ENCODE peak calls at places on chromosomes 5 and 9, in four cellular contexts. L is tibial nerve, W is cardiac muscle cell, P is aorta. O is an unnamed sample.

GRCh38 chr5:67493676-67494075 is 297.1 kb upstream of the CD180 start:
- DNase-seq in W (peak), P (no peak), L (no peak), O (peak)

GRCh38 chr9:38707885-38708640 is 11.9 kb downstream of the FAM240B start:
- DNase-seq in W (no peak), L (no peak), P (no peak), O (no peak)

GRCh38 chr5:40066616-40067015 is 613.1 kb upstream of the PTGER4 start:
- DNase-seq in W (no peak), P (no peak), L (no peak), O (no peak)

GRCh38 chr5:124735169-124735858 is 11.1 kb downstream of the ZNF608 start:
- DNase-seq in P (no peak), W (peak), L (peak), O (no peak)

GRCh38 chr9:99257723-99258364 is 35.8 kb downstream of the SEC61B start:
- DNase-seq in L (no peak), P (no peak), W (no peak), O (no peak)

GRCh38 chr9:76887951-76888350 is 18.0 kb downstream of the PRUNE2 start:
- DNase-seq in W (no peak), P (no peak), L (no peak), O (no peak)

GRCh38 chr5:94463739-94464138 is 154.7 kb downstream of the KIAA0825 start:
- DNase-seq in L (no peak), P (no peak), W (peak), O (no peak)

GRCh38 chr9:98860871-98861293 is 53.4 kb downstream of the GALNT12 start:
- DNase-seq in W (peak), P (peak), L (peak), O (no peak)

GRCh38 chr9:93598647-93599241 is 22.4 kb downstream of the PHF2 start:
- DNase-seq in P (peak), L (no peak), W (no peak), O (no peak)

GRCh38 chr5:52682492-52682891 is 105.2 kb upstream of the ITGA1 start:
- DNase-seq in L (no peak), W (no peak), P (no peak), O (no peak)

GRCh38 chr9:126982215-126983002 is 67.8 kb downstream of the RALGPS1 start:
- DNase-seq in W (no peak), L (no peak), P (no peak), O (no peak)

GRCh38 chr9:136006169-136006568 is 45.0 kb upstream of the UBAC1 start:
- DNase-seq in P (no peak), W (no peak), L (no peak), O (no peak)

GRCh38 chr9:136002886-136003285 is 41.7 kb upstream of the UBAC1 start:
- DNase-seq in P (no peak), W (no peak), L (no peak), O (no peak)

GRCh38 chr9:136003356-136004218 is 42.4 kb upstream of the UBAC1 start:
- DNase-seq in P (no peak), W (no peak), L (no peak), O (no peak)

GRCh38 chr9:136004219-136004618 is 43.0 kb upstream of the UBAC1 start:
- DNase-seq in W (no peak), L (no peak), P (no peak), O (no peak)

DNA sequence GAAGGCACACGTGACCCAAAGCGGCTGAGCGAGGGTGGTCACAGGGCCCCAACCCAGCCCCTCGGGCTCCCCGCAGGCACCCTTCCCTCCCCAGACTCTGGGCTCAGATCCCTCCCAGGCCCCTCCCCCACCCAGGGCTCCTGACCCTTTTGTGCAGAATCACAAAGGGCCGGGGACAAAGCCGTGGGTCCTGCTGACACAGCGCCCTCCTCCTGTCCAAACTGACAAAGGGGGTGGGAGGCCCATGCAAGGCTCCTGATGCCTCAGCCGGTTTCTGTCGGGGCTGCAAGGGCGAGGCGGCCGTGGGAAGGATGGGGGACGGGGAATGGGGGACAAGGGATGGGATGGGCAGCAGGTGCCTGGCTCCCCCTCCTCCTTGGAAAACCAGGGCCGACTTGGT is 43.5 kb upstream of the UBAC1 start:
- DNase-seq in L (no peak), P (no peak), W (no peak), O (no peak)
- H3K27ac ChIP-seq in L (no peak), P (no peak), W (no peak), O (no peak)

GRCh38 chr9:101029300-101030021 is 934 bp downstream of the PLPPR1 start:
- DNase-seq in W (no peak), L (no peak), P (no peak), O (no peak)
- H3K27ac ChIP-seq in W (no peak), L (no peak), P (no peak), O (peak)

DNA sequence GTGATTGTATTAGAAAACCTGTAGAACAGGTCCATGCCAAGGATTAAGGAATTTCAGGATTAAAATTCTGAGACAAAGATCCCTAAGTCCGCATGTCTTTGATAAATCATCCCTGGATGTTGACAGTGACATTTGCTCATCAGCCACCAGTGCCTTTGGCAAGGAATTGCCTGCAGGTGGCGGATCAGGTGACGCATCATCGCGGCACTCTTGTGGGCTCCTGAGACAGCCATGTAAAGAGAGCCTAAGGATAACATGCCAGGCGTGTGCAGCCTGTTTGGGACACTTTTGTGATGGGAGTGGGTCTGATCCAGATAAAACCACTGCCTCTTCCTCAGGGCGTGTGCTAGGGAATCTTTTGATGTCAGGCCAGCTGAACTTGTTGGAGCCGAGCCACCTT is 40.6 kb downstream of the ADCY2 start:
- DNase-seq in P (no peak), W (no peak), L (no peak), O (no peak)
- H3K27ac ChIP-seq in P (no peak), W (no peak), L (no peak), O (no peak)

GRCh38 chr5:81755320-81755719 is 4.4 kb upstream of the SSBP2 start:
- DNase-seq in W (peak), P (peak), L (peak), O (no peak)
- H3K27ac ChIP-seq in W (peak), P (no peak), L (no peak), O (no peak)

GRCh38 chr5:109252731-109253130 is 157.0 kb downstream of the PJA2 start:
- DNase-seq in P (no peak), L (no peak), W (no peak), O (no peak)
- H3K27ac ChIP-seq in P (no peak), L (no peak), W (no peak), O (no peak)